ENCODE peak calls at places on chromosome 7, in nine cellular contexts. One of them, this sample, is unnamed. For H3K27me3, the result is how much of the 10 kb centered on the place peaks cover.

GRCh38 chr7:6648815-6649104 is 11.6 kb downstream of the ZNF316 start:
- DNase-seq in Peyer's patch: no peak
- DNase-seq in BE2C: no peak
- DNase-seq in AG04450: no peak
- DNase-seq in sigmoid colon: no peak
- DNase-seq in body of pancreas: no peak
- DNase-seq in CD8-positive, alpha-beta T cell: no peak
- DNase-seq in GM06990: no peak
- DNase-seq in neural progenitor cell: no peak
- DNase-seq in this sample: no peak

GRCh38 chr7:107111196-107111595 is 57.6 kb upstream of the HBP1 start:
- DNase-seq in Peyer's patch: no peak
- DNase-seq in BE2C: peak
- DNase-seq in AG04450: no peak
- DNase-seq in sigmoid colon: no peak
- DNase-seq in body of pancreas: no peak
- DNase-seq in CD8-positive, alpha-beta T cell: no peak
- DNase-seq in GM06990: no peak
- DNase-seq in neural progenitor cell: no peak
- DNase-seq in this sample: no peak

GRCh38 chr7:45689797-45690761 is 115.9 kb downstream of the ADCY1 start:
- DNase-seq in Peyer's patch: peak
- DNase-seq in BE2C: no peak
- DNase-seq in AG04450: no peak
- DNase-seq in sigmoid colon: no peak
- DNase-seq in body of pancreas: no peak
- DNase-seq in CD8-positive, alpha-beta T cell: no peak
- DNase-seq in GM06990: no peak
- DNase-seq in neural progenitor cell: no peak
- DNase-seq in this sample: no peak

GRCh38 chr7:74059037-74059436 is 24.6 kb upstream of the LIMK1 start:
- DNase-seq in Peyer's patch: no peak
- DNase-seq in BE2C: no peak
- DNase-seq in AG04450: no peak
- DNase-seq in sigmoid colon: no peak
- DNase-seq in body of pancreas: no peak
- DNase-seq in CD8-positive, alpha-beta T cell: no peak
- DNase-seq in GM06990: no peak
- DNase-seq in neural progenitor cell: no peak
- DNase-seq in this sample: no peak

GRCh38 chr7:142542097-142542496 is 207.2 kb upstream of the PRSS1 start:
- DNase-seq in Peyer's patch: no peak
- DNase-seq in BE2C: no peak
- DNase-seq in AG04450: no peak
- DNase-seq in sigmoid colon: no peak
- DNase-seq in body of pancreas: no peak
- DNase-seq in CD8-positive, alpha-beta T cell: no peak
- DNase-seq in GM06990: no peak
- DNase-seq in neural progenitor cell: no peak
- DNase-seq in this sample: no peak

GRCh38 chr7:7795736-7796135 is 77.3 kb upstream of the RPA3 start:
- DNase-seq in Peyer's patch: no peak
- DNase-seq in BE2C: no peak
- DNase-seq in AG04450: no peak
- DNase-seq in sigmoid colon: no peak
- DNase-seq in body of pancreas: no peak
- DNase-seq in CD8-positive, alpha-beta T cell: no peak
- DNase-seq in GM06990: no peak
- DNase-seq in neural progenitor cell: no peak
- DNase-seq in this sample: no peak

GRCh38 chr7:1706721-1707613 is 36.9 kb downstream of the ELFN1 start:
- DNase-seq in Peyer's patch: peak
- DNase-seq in BE2C: peak
- DNase-seq in AG04450: no peak
- DNase-seq in sigmoid colon: no peak
- DNase-seq in body of pancreas: peak
- DNase-seq in CD8-positive, alpha-beta T cell: no peak
- DNase-seq in GM06990: no peak
- DNase-seq in neural progenitor cell: no peak
- DNase-seq in this sample: peak

GRCh38 chr7:100670074-100670473 is 3.5 kb upstream of the GNB2 start:
- DNase-seq in Peyer's patch: no peak
- DNase-seq in BE2C: no peak
- DNase-seq in AG04450: no peak
- DNase-seq in sigmoid colon: no peak
- DNase-seq in body of pancreas: no peak
- DNase-seq in CD8-positive, alpha-beta T cell: no peak
- DNase-seq in GM06990: no peak
- DNase-seq in neural progenitor cell: no peak
- DNase-seq in this sample: no peak

GRCh38 chr7:153088601-153089000 is 329.0 kb downstream of the ACTR3B start:
- DNase-seq in Peyer's patch: no peak
- DNase-seq in BE2C: no peak
- DNase-seq in AG04450: no peak
- DNase-seq in sigmoid colon: no peak
- DNase-seq in body of pancreas: no peak
- DNase-seq in CD8-positive, alpha-beta T cell: no peak
- DNase-seq in GM06990: no peak
- DNase-seq in neural progenitor cell: no peak
- DNase-seq in this sample: no peak

GRCh38 chr7:153090209-153090608 is 330.7 kb downstream of the ACTR3B start:
- DNase-seq in Peyer's patch: no peak
- DNase-seq in BE2C: no peak
- DNase-seq in AG04450: no peak
- DNase-seq in sigmoid colon: no peak
- DNase-seq in body of pancreas: no peak
- DNase-seq in CD8-positive, alpha-beta T cell: no peak
- DNase-seq in GM06990: no peak
- DNase-seq in neural progenitor cell: no peak
- DNase-seq in this sample: no peak

GRCh38 chr7:153091477-153091876 is 331.9 kb downstream of the ACTR3B start:
- DNase-seq in Peyer's patch: no peak
- DNase-seq in BE2C: no peak
- DNase-seq in AG04450: no peak
- DNase-seq in sigmoid colon: no peak
- DNase-seq in body of pancreas: no peak
- DNase-seq in CD8-positive, alpha-beta T cell: no peak
- DNase-seq in GM06990: no peak
- DNase-seq in neural progenitor cell: no peak
- DNase-seq in this sample: no peak

GRCh38 chr7:153087498-153087897 is 327.9 kb downstream of the ACTR3B start:
- DNase-seq in Peyer's patch: no peak
- DNase-seq in BE2C: peak
- DNase-seq in AG04450: no peak
- DNase-seq in sigmoid colon: no peak
- DNase-seq in body of pancreas: no peak
- DNase-seq in CD8-positive, alpha-beta T cell: no peak
- DNase-seq in GM06990: no peak
- DNase-seq in neural progenitor cell: no peak
- DNase-seq in this sample: no peak

GRCh38 chr7:153090757-153091156 is 331.2 kb downstream of the ACTR3B start:
- DNase-seq in Peyer's patch: no peak
- DNase-seq in BE2C: no peak
- DNase-seq in AG04450: no peak
- DNase-seq in sigmoid colon: no peak
- DNase-seq in body of pancreas: no peak
- DNase-seq in CD8-positive, alpha-beta T cell: no peak
- DNase-seq in GM06990: no peak
- DNase-seq in neural progenitor cell: no peak
- DNase-seq in this sample: no peak
- TF ChIP-seq CTCF in Peyer's patch: no peak
- TF ChIP-seq CTCF in BE2C: peak
- TF ChIP-seq CTCF in AG04450: no peak
- TF ChIP-seq CTCF in sigmoid colon: no peak
- TF ChIP-seq CTCF in body of pancreas: no peak
- TF ChIP-seq CTCF in CD8-positive, alpha-beta T cell: no peak
- TF ChIP-seq CTCF in GM06990: no peak
- TF ChIP-seq CTCF in neural progenitor cell: peak
- TF ChIP-seq CTCF in this sample: no peak

GRCh38 chr7:159027803-159028455 is 116.7 kb downstream of the VIPR2 start:
- DNase-seq in Peyer's patch: peak
- DNase-seq in BE2C: no peak
- DNase-seq in AG04450: no peak
- DNase-seq in sigmoid colon: peak
- DNase-seq in body of pancreas: peak
- DNase-seq in CD8-positive, alpha-beta T cell: no peak
- DNase-seq in GM06990: no peak
- DNase-seq in neural progenitor cell: peak
- DNase-seq in this sample: no peak

GRCh38 chr7:159030490-159031134 is 114.1 kb downstream of the VIPR2 start:
- DNase-seq in Peyer's patch: peak
- DNase-seq in BE2C: peak
- DNase-seq in AG04450: no peak
- DNase-seq in sigmoid colon: peak
- DNase-seq in body of pancreas: peak
- DNase-seq in CD8-positive, alpha-beta T cell: no peak
- DNase-seq in GM06990: no peak
- DNase-seq in neural progenitor cell: peak
- DNase-seq in this sample: no peak

GRCh38 chr7:159026271-159027047 is 118.2 kb downstream of the VIPR2 start:
- DNase-seq in Peyer's patch: no peak
- DNase-seq in BE2C: no peak
- DNase-seq in AG04450: no peak
- DNase-seq in sigmoid colon: peak
- DNase-seq in body of pancreas: no peak
- DNase-seq in CD8-positive, alpha-beta T cell: no peak
- DNase-seq in GM06990: no peak
- DNase-seq in neural progenitor cell: peak
- DNase-seq in this sample: no peak

GRCh38 chr7:159027091-159027802 is 117.4 kb downstream of the VIPR2 start:
- DNase-seq in Peyer's patch: no peak
- DNase-seq in BE2C: no peak
- DNase-seq in AG04450: no peak
- DNase-seq in sigmoid colon: peak
- DNase-seq in body of pancreas: no peak
- DNase-seq in CD8-positive, alpha-beta T cell: no peak
- DNase-seq in GM06990: no peak
- DNase-seq in neural progenitor cell: peak
- DNase-seq in this sample: no peak

GRCh38 chr7:159028456-159029401 is 115.9 kb downstream of the VIPR2 start:
- DNase-seq in Peyer's patch: no peak
- DNase-seq in BE2C: no peak
- DNase-seq in AG04450: no peak
- DNase-seq in sigmoid colon: peak
- DNase-seq in body of pancreas: no peak
- DNase-seq in CD8-positive, alpha-beta T cell: no peak
- DNase-seq in GM06990: no peak
- DNase-seq in neural progenitor cell: no peak
- DNase-seq in this sample: no peak
- H3K27me3 ChIP-seq in Peyer's patch: under half
- H3K27me3 ChIP-seq in BE2C: under half
- H3K27me3 ChIP-seq in AG04450: under half
- H3K27me3 ChIP-seq in sigmoid colon: under half
- H3K27me3 ChIP-seq in body of pancreas: under half
- H3K27me3 ChIP-seq in CD8-positive, alpha-beta T cell: under half
- H3K27me3 ChIP-seq in GM06990: under half
- H3K27me3 ChIP-seq in neural progenitor cell: under half
- H3K27me3 ChIP-seq in this sample: under half

GRCh38 chr7:72336887-72337821 is 75.0 kb downstream of the CALN1 start:
- DNase-seq in Peyer's patch: no peak
- DNase-seq in BE2C: no peak
- DNase-seq in AG04450: no peak
- DNase-seq in sigmoid colon: no peak
- DNase-seq in body of pancreas: no peak
- DNase-seq in CD8-positive, alpha-beta T cell: no peak
- DNase-seq in GM06990: peak
- DNase-seq in neural progenitor cell: peak
- DNase-seq in this sample: no peak

GRCh38 chr7:72336382-72336886 is 75.7 kb downstream of the CALN1 start:
- DNase-seq in Peyer's patch: no peak
- DNase-seq in BE2C: no peak
- DNase-seq in AG04450: no peak
- DNase-seq in sigmoid colon: no peak
- DNase-seq in body of pancreas: no peak
- DNase-seq in CD8-positive, alpha-beta T cell: no peak
- DNase-seq in GM06990: peak
- DNase-seq in neural progenitor cell: peak
- DNase-seq in this sample: no peak

GRCh38 chr7:72334066-72334465 is 78.1 kb downstream of the CALN1 start:
- DNase-seq in Peyer's patch: no peak
- DNase-seq in BE2C: no peak
- DNase-seq in AG04450: no peak
- DNase-seq in sigmoid colon: no peak
- DNase-seq in body of pancreas: no peak
- DNase-seq in CD8-positive, alpha-beta T cell: no peak
- DNase-seq in GM06990: no peak
- DNase-seq in neural progenitor cell: peak
- DNase-seq in this sample: no peak

GRCh38 chr7:72334733-72335132 is 77.4 kb downstream of the CALN1 start:
- DNase-seq in Peyer's patch: no peak
- DNase-seq in BE2C: no peak
- DNase-seq in AG04450: no peak
- DNase-seq in sigmoid colon: no peak
- DNase-seq in body of pancreas: no peak
- DNase-seq in CD8-positive, alpha-beta T cell: no peak
- DNase-seq in GM06990: no peak
- DNase-seq in neural progenitor cell: no peak
- DNase-seq in this sample: no peak

DNA sequence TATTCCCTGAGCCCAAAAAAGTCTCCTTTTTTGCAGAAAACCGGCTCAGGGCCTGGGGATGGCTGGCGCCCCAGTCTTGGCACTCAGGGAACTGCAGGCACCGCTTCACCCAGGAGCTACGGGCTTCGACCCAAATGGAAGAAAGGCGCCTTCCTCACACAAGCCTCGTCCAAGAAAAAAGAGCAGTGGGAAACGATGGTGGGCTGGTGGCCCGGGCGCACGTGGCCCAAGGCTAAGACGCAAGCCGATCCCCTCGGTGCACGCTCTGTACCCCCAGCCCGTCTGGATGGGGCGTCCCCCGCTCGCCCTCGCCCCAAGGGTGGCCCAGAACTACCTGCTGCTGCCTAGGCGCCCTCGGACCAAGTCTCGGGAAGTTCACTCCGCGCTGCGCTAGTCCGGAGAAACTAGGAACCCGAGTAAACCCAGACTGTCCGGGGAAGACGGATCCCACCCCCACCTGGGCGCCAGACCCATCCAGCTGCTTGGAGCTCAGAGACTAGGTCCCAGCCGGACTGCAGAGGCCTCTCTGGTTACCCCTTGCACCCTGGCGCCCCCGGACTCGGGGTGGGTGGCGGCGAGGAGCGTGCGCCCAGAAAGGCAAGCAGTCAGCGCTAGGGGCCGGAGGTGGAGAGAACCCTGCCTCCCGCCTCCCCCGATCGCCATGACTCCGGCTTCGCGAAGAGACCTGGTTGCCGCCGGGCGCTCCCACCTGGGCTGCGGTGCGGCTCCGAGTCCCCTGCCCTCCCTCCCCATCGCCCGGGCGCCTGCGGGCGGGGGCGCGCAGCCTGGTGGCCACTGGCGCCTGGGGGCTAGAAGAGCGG is 76.4 kb downstream of the CALN1 start:
- DNase-seq in Peyer's patch: no peak
- DNase-seq in BE2C: no peak
- DNase-seq in AG04450: no peak
- DNase-seq in sigmoid colon: no peak
- DNase-seq in body of pancreas: no peak
- DNase-seq in CD8-positive, alpha-beta T cell: no peak
- DNase-seq in GM06990: peak
- DNase-seq in neural progenitor cell: peak
- DNase-seq in this sample: no peak
- TF ChIP-seq CTCF in Peyer's patch: no peak
- TF ChIP-seq CTCF in BE2C: no peak
- TF ChIP-seq CTCF in AG04450: no peak
- TF ChIP-seq CTCF in sigmoid colon: no peak
- TF ChIP-seq CTCF in body of pancreas: no peak
- TF ChIP-seq CTCF in CD8-positive, alpha-beta T cell: no peak
- TF ChIP-seq CTCF in GM06990: no peak
- TF ChIP-seq CTCF in neural progenitor cell: peak
- TF ChIP-seq CTCF in this sample: no peak

GRCh38 chr7:141511370-141512335 is 39.6 kb upstream of the AGK start:
- DNase-seq in Peyer's patch: peak
- DNase-seq in BE2C: no peak
- DNase-seq in AG04450: no peak
- DNase-seq in sigmoid colon: no peak
- DNase-seq in body of pancreas: peak
- DNase-seq in CD8-positive, alpha-beta T cell: no peak
- DNase-seq in GM06990: no peak
- DNase-seq in neural progenitor cell: peak
- DNase-seq in this sample: no peak
- H3K27me3 ChIP-seq in Peyer's patch: under half
- H3K27me3 ChIP-seq in BE2C: under half
- H3K27me3 ChIP-seq in AG04450: under half
- H3K27me3 ChIP-seq in sigmoid colon: under half
- H3K27me3 ChIP-seq in body of pancreas: under half
- H3K27me3 ChIP-seq in CD8-positive, alpha-beta T cell: under half
- H3K27me3 ChIP-seq in GM06990: under half
- H3K27me3 ChIP-seq in neural progenitor cell: under half
- H3K27me3 ChIP-seq in this sample: under half

This sample was measured in CD4-positive, alpha-beta T cell.